ENCODE peak calls at places on chromosomes 2 and 18, in five cellular contexts. T, L, N, V and E are unnamed samples.

GRCh38 chr18:31618801-31619200 is 27.1 kb downstream of the TTR start:
- DNase-seq in L (no peak), T (no peak), N (no peak), V (no peak), E (no peak)

GRCh38 chr2:94982661-94983060 is 42.8 kb upstream of the MAL start:
- DNase-seq in N (no peak), V (no peak), T (peak; percentile 21), L (no peak), E (no peak)

GRCh38 chr2:62281661-62282060 is 85.7 kb downstream of the B3GNT2 start:
- DNase-seq in V (no peak), L (no peak), T (no peak), N (no peak), E (no peak)

GRCh38 chr2:151040036-151040435 is 221.6 kb downstream of the RBM43 start:
- DNase-seq in N (no peak), V (no peak), T (no peak), L (no peak), E (no peak)

GRCh38 chr2:62458206-62459035 is 47.6 kb downstream of the TMEM17 start:
- DNase-seq in V (no peak), T (no peak), N (peak; percentile 32), L (no peak), E (no peak)

GRCh38 chr2:85390941-85391669 is 19.1 kb downstream of the CAPG start:
- DNase-seq in T (peak; percentile 86), L (no peak), N (peak; percentile 66), V (peak; percentile 78), E (peak; percentile 69)

GRCh38 chr18:9726936-9727335 is 18.8 kb downstream of the RAB31 start:
- DNase-seq in L (no peak), N (no peak), V (no peak), T (no peak), E (no peak)

GRCh38 chr2:206585335-206585734 is 57.0 kb upstream of the FAM237A start:
- DNase-seq in V (no peak), T (no peak), N (no peak), L (no peak), E (no peak)

GRCh38 chr2:11746807-11747459 is 501 bp downstream of the LPIN1 start:
- DNase-seq in V (no peak), N (no peak), L (no peak), T (no peak), E (no peak)

GRCh38 chr2:199973703-199974102 is 18.3 kb downstream of the MAIP1 start:
- DNase-seq in V (no peak), L (no peak), T (no peak), N (no peak), E (no peak)

GRCh38 chr2:42102606-42103450 is 55.0 kb downstream of the PKDCC start:
- DNase-seq in V (peak; percentile 61), T (peak; percentile 63), N (peak; percentile 51), L (no peak), E (peak; percentile 32)

GRCh38 chr2:212974692-212975091 is 176.7 kb downstream of the IKZF2 start:
- DNase-seq in N (no peak), V (no peak), L (no peak), T (no peak), E (no peak)

GRCh38 chr2:162106746-162107145 is 32.7 kb upstream of the DPP4 start:
- DNase-seq in T (no peak), L (no peak), V (no peak), N (no peak), E (no peak)

GRCh38 chr2:179562330-179562885 is 297.8 kb upstream of the SESTD1 start:
- DNase-seq in T (no peak), V (no peak), L (no peak), N (no peak), E (no peak)

GRCh38 chr2:238872628-238873400 is 24.9 kb downstream of the TWIST2 start:
- DNase-seq in L (no peak), N (no peak), V (no peak), T (no peak), E (no peak)

GRCh38 chr2:26529406-26530070 is 51.6 kb upstream of the OTOF start:
- DNase-seq in V (no peak), L (no peak), T (no peak), N (no peak), E (no peak)

GRCh38 chr2:230930928-230931555 is 6.0 kb upstream of the GPR55 start:
- DNase-seq in L (no peak), N (no peak), V (no peak), T (no peak), E (no peak)

GRCh38 chr2:20048488-20049443 is 2.7 kb downstream of the LAPTM4A start:
- DNase-seq in L (no peak), N (no peak), V (no peak), T (no peak), E (no peak)

GRCh38 chr2:152093464-152093863 is 5.4 kb downstream of the CACNB4 start:
- DNase-seq in L (no peak), T (no peak), V (no peak), N (no peak), E (no peak)

GRCh38 chr2:348517-348916 is 60.6 kb upstream of the ALKAL2 start:
- DNase-seq in L (no peak), T (no peak), V (no peak), N (no peak), E (no peak)

GRCh38 chr2:26854283-26854827 is 6.4 kb downstream of the DPYSL5 start:
- DNase-seq in N (no peak), L (no peak), T (no peak), V (no peak), E (no peak)

GRCh38 chr2:239065537-239065936 is 217.7 kb downstream of the TWIST2 start:
- DNase-seq in T (no peak), N (no peak), L (no peak), V (no peak), E (no peak)

GRCh38 chr18:55324166-55324565 is 263.8 kb downstream of the TCF4 start:
- DNase-seq in N (no peak), V (no peak), T (no peak), L (no peak), E (no peak)

GRCh38 chr2:226658555-226658954 is 141.1 kb downstream of the IRS1 start:
- DNase-seq in N (no peak), T (no peak), V (no peak), L (no peak), E (no peak)

GRCh38 chr2:38539086-38539485 is 63.6 kb downstream of the HNRNPLL start:
- DNase-seq in N (no peak), V (no peak), L (no peak), T (no peak), E (no peak)
- TF ChIP-seq CTCF in N (no peak), V (no peak), L (no peak), T (no peak), E (no peak)

DNA sequence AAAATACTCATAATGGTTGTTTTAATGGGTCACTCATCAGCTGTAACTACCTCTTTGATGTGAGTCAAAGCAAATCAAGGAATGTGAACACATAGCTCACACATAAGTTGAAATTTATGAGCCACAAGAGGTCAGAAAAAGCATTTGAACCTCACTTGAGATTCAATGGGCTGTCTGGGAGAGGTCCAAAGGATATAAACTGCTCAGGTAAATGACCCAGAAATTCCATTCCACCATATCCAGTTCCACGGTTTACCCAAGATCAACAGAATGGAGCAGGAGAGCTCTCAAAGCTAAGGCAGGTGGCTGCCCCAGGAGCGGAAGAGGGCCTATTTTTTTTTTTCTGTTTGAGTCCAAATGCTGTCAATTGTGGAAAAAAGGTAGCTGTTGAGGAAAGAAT is 464.1 kb downstream of the TNS1 start:
- DNase-seq in V (no peak), N (no peak), L (no peak), T (no peak), E (no peak)
- TF ChIP-seq CTCF in V (no peak), N (no peak), L (no peak), T (no peak), E (no peak)

DNA sequence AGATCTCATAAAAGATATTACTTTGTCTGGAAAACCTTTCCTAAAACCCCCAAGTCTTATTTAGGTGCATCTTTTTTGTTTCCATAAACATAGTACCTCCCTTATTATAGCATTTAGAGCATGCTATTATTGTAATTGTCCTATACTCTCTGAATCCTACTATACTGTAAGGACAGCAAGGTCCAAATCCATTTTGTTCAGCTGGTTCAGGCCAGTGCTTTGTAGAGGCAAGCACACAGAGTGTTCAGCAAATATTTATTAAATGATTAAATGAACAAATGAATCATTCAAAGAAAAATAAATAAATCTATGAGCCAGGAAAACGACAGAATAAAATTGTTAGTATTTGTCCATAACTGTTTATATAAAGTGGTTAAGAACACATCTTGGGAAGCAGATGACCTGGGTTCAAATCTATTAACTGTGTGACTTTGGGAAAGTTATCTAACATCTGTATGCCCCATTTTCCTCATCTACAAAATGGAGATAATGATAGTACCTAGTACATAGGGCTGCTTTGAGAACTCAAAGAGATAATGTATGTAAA is 86.0 kb downstream of the COL3A1 start:
- DNase-seq in V (no peak), N (no peak), L (no peak), T (no peak), E (no peak)
- TF ChIP-seq CTCF in V (no peak), N (no peak), L (no peak), T (no peak), E (no peak)

DNA sequence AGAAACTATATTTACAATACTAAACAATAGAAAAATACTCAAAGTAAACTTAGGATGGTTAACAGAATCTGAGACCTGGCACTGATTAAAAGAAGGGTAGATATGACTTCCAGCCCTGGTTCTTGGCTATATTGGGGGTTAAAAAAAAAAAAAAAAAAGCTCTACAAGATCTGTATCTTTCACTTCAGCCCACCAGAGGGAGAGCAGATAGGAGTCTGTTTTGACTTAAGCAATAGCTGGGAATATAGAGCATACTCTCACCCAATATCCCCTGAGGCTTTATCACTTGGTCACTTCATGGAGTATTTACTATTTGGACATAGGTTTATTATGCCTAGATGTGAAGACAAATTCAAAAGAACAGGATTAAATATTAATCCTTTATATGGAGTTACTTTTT is 598.9 kb upstream of the LINC00305 start:
- DNase-seq in N (no peak), V (no peak), L (no peak), T (no peak), E (no peak)
- TF ChIP-seq CTCF in N (no peak), V (no peak), L (no peak), T (no peak), E (no peak)

DNA sequence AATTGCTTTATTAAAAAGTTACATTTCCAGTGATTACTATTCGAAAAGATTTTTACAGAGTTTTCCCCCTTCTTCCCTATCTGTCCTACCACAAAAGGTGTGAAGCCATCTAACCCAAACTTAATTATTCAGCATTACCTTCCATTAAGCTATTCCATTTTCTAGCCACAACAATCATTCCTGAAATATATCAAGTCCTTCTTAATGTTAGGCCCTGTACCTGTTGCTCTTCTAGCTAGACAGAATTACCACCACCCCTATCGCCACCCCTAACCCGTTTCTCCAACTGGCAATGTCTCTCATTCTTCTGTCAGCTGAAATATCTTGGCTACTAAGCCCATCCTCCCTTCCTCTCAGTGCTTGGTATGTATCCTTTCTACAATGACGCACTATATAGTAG is 13.9 kb downstream of the IWS1 start:
- DNase-seq in V (no peak), T (no peak), N (no peak), L (no peak), E (no peak)
- TF ChIP-seq CTCF in V (no peak), T (no peak), N (no peak), L (no peak), E (no peak)